ENCODE peak calls at places on chromosomes 6 and 20, in six cellular contexts. D is RWPE1; J is HuH-7; C is tibial nerve; A is effector memory CD8-positive, alpha-beta T cell; N is activated CD4-positive, alpha-beta T cell treated with anti-CD3 and anti-CD28 coated beads, Interleukin-2, amount 50 U/mL, for 1 hour. X is an unnamed sample.

GRCh38 chr20:19947611-19948264 is 69.4 kb upstream of the NAA20 start:
- DNase-seq in D (no peak), J (no peak), C (no peak), A (no peak), N (no peak), X (peak; percentile 42)

GRCh38 chr20:17964632-17965031 is 4.0 kb downstream of the SNX5 start:
- DNase-seq in D (no peak), J (no peak), C (no peak), A (no peak), N (no peak), X (no peak)

GRCh38 chr6:99822741-99823512 is 171.1 kb downstream of the MCHR2 start:
- DNase-seq in D (peak; percentile 75), J (peak; percentile 74), C (no peak), A (no peak), N (no peak), X (peak; percentile 70)

GRCh38 chr6:106782524-106783265 is 153.3 kb downstream of the QRSL1 start:
- DNase-seq in D (no peak), J (no peak), C (no peak), A (no peak), N (no peak), X (no peak)

GRCh38 chr6:16241321-16241689 is 2.9 kb downstream of the GMPR start:
- DNase-seq in D (no peak), J (no peak), C (no peak), A (no peak), N (no peak), X (no peak)

GRCh38 chr20:41046716-41047115 is 18.1 kb downstream of the TOP1 start:
- DNase-seq in D (peak; percentile 47), J (no peak), C (no peak), A (no peak), N (no peak), X (peak; percentile 83)

GRCh38 chr20:37457928-37458327 is 63.1 kb upstream of the NNAT start:
- DNase-seq in D (no peak), J (no peak), C (no peak), A (no peak), N (no peak), X (no peak)

GRCh38 chr6:135481786-135482369 is 15.7 kb downstream of the AHI1 start:
- DNase-seq in D (no peak), J (no peak), C (no peak), A (no peak), N (no peak), X (peak; percentile 49)

GRCh38 chr6:14747881-14748520 is 497.9 kb upstream of the JARID2 start:
- DNase-seq in D (no peak), J (no peak), C (no peak), A (no peak), N (no peak), X (no peak)

GRCh38 chr6:100482698-100483097 is 18.0 kb upstream of the SIM1 start:
- DNase-seq in D (no peak), J (no peak), C (no peak), A (no peak), N (no peak), X (no peak)

GRCh38 chr20:63264002-63264401 is 8.6 kb upstream of the ARFGAP1 start:
- DNase-seq in D (no peak), J (no peak), C (no peak), A (no peak), N (no peak), X (no peak)

GRCh38 chr6:87794922-87795885 is 93.2 kb upstream of the AKIRIN2 start:
- DNase-seq in D (no peak), J (no peak), C (no peak), A (no peak), N (no peak), X (no peak)

GRCh38 chr6:106446983-106447382 is 86.5 kb downstream of the CRYBG1 start:
- DNase-seq in D (no peak), J (no peak), C (no peak), A (no peak), N (no peak), X (peak; percentile 97)